ENCODE peak calls at places on chromosomes 13 and 19, in five cellular contexts. V is suprapubic skin; L is OCI-LY7; X is iPS DF 6.9; N is CD4-positive, CD25-positive, alpha-beta regulatory T cell. U is an unnamed sample.
A peak's percentile ranks its signal among the peaks of the same experiment; 100 is the strongest.

GRCh38 chr13:75302031-75302430 is 179.9 kb downstream of the TBC1D4 start:
- DNase-seq in V (no peak), L (no peak), X (no peak), N (no peak), U (no peak)

GRCh38 chr13:48561461-48562224 is 28.8 kb upstream of the RCBTB2 start:
- DNase-seq in V (no peak), L (peak; percentile 31), X (no peak), N (no peak), U (no peak)

GRCh38 chr13:114226088-114226487 is 8.6 kb upstream of the CDC16 start:
- DNase-seq in V (no peak), L (no peak), X (no peak), N (peak; percentile 37), U (no peak)

GRCh38 chr13:100859861-100860260 is 185.3 kb upstream of the TMTC4 start:
- DNase-seq in V (no peak), L (no peak), X (no peak), N (no peak), U (no peak)

GRCh38 chr19:12163841-12164240 is 945 bp downstream of the ZNF136 start:
- DNase-seq in V (no peak), L (no peak), X (no peak), N (no peak), U (no peak)

GRCh38 chr13:73693215-73693614 is 441.0 kb downstream of the KLF12 start:
- DNase-seq in V (no peak), L (no peak), X (no peak), N (no peak), U (no peak)

GRCh38 chr13:57878291-57878690 is 246.7 kb downstream of the PCDH17 start:
- DNase-seq in V (no peak), L (no peak), X (no peak), N (no peak), U (no peak)

GRCh38 chr13:77853701-77854100 is 64.9 kb downstream of the EDNRB start:
- DNase-seq in V (no peak), L (no peak), X (peak; percentile 88), N (no peak), U (no peak)

GRCh38 chr19:41701401-41702075 is 6.9 kb upstream of the CEACAM5 start:
- DNase-seq in V (peak; percentile 55), L (peak; percentile 20), X (no peak), N (no peak), U (no peak)

GRCh38 chr19:38251564-38252051 is 4.6 kb downstream of the PPP1R14A start:
- DNase-seq in V (no peak), L (no peak), X (no peak), N (no peak), U (peak; percentile 79)

GRCh38 chr19:10884273-10884672 is 12.9 kb downstream of the CARM1 start:
- DNase-seq in V (no peak), L (no peak), X (no peak), N (no peak), U (no peak)

GRCh38 chr19:12778020-12778904 is 2.9 kb upstream of the HOOK2 start:
- DNase-seq in V (no peak), L (peak; percentile 55), X (no peak), N (no peak), U (peak; percentile 84)

GRCh38 chr13:31951215-31951678 is 80.3 kb upstream of the FRY start:
- DNase-seq in V (no peak), L (no peak), X (no peak), N (no peak), U (peak; percentile 49)

GRCh38 chr19:33125929-33126388 is 6.0 kb upstream of the WDR88 start:
- DNase-seq in V (no peak), L (peak; percentile 59), X (no peak), N (peak; percentile 64), U (peak; percentile 50)

GRCh38 chr13:87426737-87427136 is 244.4 kb upstream of the SLITRK5 start:
- DNase-seq in V (no peak), L (no peak), X (no peak), N (no peak), U (no peak)

GRCh38 chr19:15464394-15465385 is at the start of gene RASAL3:
- DNase-seq in V (no peak), L (peak; percentile 68), X (no peak), N (peak; percentile 41), U (no peak)

GRCh38 chr13:101474419-101474957 is 22.0 kb downstream of the ITGBL1 start:
- DNase-seq in V (no peak), L (no peak), X (no peak), N (no peak), U (no peak)

GRCh38 chr19:7618771-7619510 is 10.4 kb downstream of the XAB2 start:
- DNase-seq in V (no peak), L (no peak), X (no peak), N (no peak), U (no peak)

GRCh38 chr19:57903298-57904174 is 12.9 kb downstream of the ZNF417 start:
- DNase-seq in V (no peak), L (peak; percentile 53), X (no peak), N (peak; percentile 13), U (no peak)

GRCh38 chr13:42355118-42355840 is 83.3 kb downstream of the AKAP11 start:
- DNase-seq in V (no peak), L (no peak), X (no peak), N (peak; percentile 65), U (no peak)

GRCh38 chr13:27504541-27504940 is 54.2 kb upstream of the MTIF3 start:
- DNase-seq in V (peak; percentile 13), L (no peak), X (no peak), N (no peak), U (no peak)

GRCh38 chr19:39253374-39254149 is 4.9 kb upstream of the IFNL4 start:
- DNase-seq in V (no peak), L (no peak), X (no peak), N (no peak), U (no peak)

GRCh38 chr19:8113017-8113416 is 36.4 kb downstream of the FBN3 start:
- DNase-seq in V (no peak), L (no peak), X (no peak), N (no peak), U (no peak)

GRCh38 chr19:10644351-10645007 is 9.7 kb upstream of the ILF3 start:
- DNase-seq in V (peak; percentile 91), L (peak; percentile 85), X (peak; percentile 75), N (peak; percentile 83), U (peak; percentile 88)

GRCh38 chr19:42176990-42177685 is 40.3 kb downstream of the DEDD2 start:
- DNase-seq in V (no peak), L (peak; percentile 81), X (no peak), N (peak; percentile 72), U (peak; percentile 76)

GRCh38 chr19:6393982-6394412 is 1.0 kb upstream of the GTF2F1 start:
- DNase-seq in V (no peak), L (no peak), X (peak; percentile 79), N (no peak), U (no peak)

GRCh38 chr13:33205804-33206221 is 79.7 kb downstream of the STARD13 start:
- DNase-seq in V (no peak), L (no peak), X (no peak), N (no peak), U (peak; percentile 41)

GRCh38 chr13:20182231-20182846 is 10.4 kb downstream of the GJB2 start:
- DNase-seq in V (no peak), L (peak; percentile 73), X (no peak), N (peak; percentile 72), U (no peak)

DNA sequence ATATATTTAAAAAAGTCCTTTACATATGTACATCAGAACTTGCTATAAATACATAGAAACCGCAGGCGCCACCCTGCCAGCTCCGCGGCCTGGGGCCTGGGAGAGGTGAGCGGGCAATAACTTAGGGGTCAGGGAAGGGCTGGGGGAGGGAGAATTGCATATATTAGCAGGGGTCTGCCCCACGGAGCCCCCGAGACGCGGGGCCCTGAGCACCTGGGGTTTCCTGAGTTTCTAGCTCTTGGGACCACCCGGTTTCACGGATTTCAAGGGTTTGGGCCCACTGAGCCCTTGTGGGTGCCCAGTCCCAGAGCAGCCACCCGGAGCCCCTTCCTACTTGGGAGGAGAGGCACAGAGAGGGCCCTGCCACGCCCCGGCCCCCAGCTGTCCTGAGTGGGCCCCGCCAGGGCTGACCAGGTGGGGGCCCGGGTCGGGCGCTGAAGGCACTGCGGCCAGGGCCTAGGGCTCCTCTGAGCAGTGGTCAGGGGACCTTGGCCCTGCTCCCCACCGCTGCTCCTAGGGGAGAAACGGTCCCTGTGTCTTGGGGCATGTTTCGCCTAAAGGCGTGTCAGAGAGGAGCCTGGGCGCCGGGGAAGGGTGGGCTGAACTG is 4.0 kb downstream of the GPX4 start:
- DNase-seq in V (no peak), L (no peak), X (no peak), N (no peak), U (no peak)
- H3K27ac ChIP-seq in V (no peak overlapping the region), L (no peak overlapping the region), X (no peak overlapping the region), N (no peak overlapping the region), U (no peak overlapping the region)

DNA sequence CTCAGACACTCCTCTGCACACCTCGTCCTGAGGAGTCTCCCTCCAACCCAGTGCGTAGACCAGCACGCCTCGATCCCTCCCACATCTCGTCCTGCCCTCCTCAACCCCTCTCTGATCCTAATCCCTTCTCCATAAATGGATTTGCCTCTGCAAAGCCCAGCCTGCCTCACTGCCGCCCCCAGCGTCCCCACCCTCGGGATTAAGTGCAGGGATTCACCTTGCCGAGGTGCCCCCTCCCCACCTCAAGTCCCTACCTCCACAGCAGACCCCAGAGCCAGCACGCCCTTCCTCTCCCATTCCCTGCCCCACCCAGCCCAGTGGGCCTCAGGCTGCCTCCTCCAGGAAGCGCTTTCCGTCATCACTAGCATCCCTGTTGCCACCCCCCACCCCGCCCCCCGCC is 4.1 kb downstream of the KLF16 start:
- DNase-seq in V (no peak), L (no peak), X (no peak), N (no peak), U (no peak)
- H3K4me1 ChIP-seq in V (peaks cover 85% of the 10 kb centered on the region), L (peaks cover 74% of the 10 kb centered on the region), X (peaks cover 39% of the 10 kb centered on the region), N (peaks cover 80% of the 10 kb centered on the region), U (peaks cover 52% of the 10 kb centered on the region)

DNA sequence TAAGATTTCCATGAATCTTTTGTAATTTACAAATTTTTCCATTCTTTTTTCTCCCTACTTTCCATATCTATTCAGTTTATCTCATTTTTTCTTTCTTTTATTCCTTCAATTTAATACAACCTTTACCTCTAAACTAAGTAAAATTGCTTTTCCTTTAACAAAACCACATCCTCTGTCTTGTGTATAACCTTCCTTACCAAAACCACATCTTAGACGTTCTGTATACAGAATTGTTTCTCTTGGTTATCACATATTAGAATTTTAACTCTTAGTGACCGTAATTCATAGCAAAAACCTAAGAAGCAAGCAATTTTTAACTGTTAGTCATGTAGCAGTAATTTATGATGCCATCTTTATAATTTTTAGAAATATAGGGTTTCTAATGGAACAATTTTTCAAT is 15.0 kb downstream of the PPP5C start:
- DNase-seq in V (no peak), L (no peak), X (no peak), N (peak; percentile 67), U (no peak)
- H3K27ac ChIP-seq in V (no peak overlapping the region), L (no peak overlapping the region), X (no peak overlapping the region), N (no peak overlapping the region), U (no peak overlapping the region)

DNA sequence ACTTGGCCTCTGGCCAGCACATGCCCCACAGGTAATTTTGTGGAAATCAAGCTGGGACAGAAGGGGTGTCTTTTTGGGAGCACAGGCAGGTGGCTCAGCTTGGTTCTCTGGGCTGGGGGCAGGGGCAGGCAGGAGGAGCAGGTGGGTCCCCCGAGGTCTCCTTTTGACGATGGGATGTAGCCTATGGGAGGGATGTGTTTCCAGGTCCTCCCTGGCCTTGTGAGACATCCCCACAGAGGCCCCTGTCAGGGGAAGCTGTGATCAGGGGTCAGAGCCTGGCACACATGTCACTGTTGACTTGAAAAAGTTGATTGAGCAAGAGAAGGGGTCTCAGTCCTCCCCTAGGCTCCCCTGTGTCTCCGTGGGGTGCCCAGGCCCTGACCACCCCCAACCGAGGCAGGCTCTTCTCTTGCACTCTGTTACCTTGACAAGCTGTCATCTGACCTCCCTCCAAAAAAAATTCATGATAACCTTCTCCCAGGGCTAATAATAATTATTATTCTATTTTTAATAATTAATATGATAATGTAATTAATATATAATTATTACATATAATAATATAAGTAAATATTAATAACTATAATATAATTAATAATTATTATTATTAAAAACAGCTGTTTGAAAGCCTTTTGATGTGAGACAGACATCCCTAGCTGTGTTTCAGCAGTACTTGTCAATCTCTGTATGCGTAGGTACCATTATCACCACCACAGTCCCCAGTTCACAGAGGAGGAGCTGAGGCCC is 116.2 kb downstream of the ZDHHC20 start:
- DNase-seq in V (no peak), L (no peak), X (no peak), N (no peak), U (no peak)
- H3K4me1 ChIP-seq in V (no peaks in the 10 kb centered on the region), L (peaks cover 10% of the 10 kb centered on the region), X (peaks cover 7% of the 10 kb centered on the region), N (peaks cover 25% of the 10 kb centered on the region), U (no peaks in the 10 kb centered on the region)